ENCODE peak calls at places on chromosomes 4 and X, in six cellular contexts. S is NCI-H345, Q is astrocyte of the spinal cord, M is hepatic stellate cell, F is NCI-H460, J is HepG2. P is an unnamed sample.

GRCh38 chr4:3402409-3403103 is 39.2 kb upstream of the HGFAC start:
- DNase-seq in S (no peak), Q (peak), M (peak), F (no peak), J (no peak), P (no peak)

GRCh38 chr4:94365304-94365703 is 22.7 kb upstream of the HPGDS start:
- DNase-seq in S (no peak), Q (peak), M (no peak), F (no peak), J (no peak), P (no peak)

GRCh38 chr4:155906554-155907247 is 3.2 kb downstream of the TDO2 start:
- DNase-seq in S (no peak), Q (peak), M (peak), F (no peak), J (no peak), P (no peak)

GRCh38 chr4:159178147-159178541 is 75.3 kb downstream of the RAPGEF2 start:
- DNase-seq in S (no peak), Q (peak), M (no peak), F (no peak), J (peak), P (no peak)

GRCh38 chr4:65033899-65034298 is 624.6 kb upstream of the TECRL start:
- DNase-seq in S (no peak), Q (peak), M (no peak), F (no peak), J (no peak), P (no peak)

GRCh38 chr4:17232575-17233253 is 279.2 kb downstream of the QDPR start:
- DNase-seq in S (no peak), Q (peak), M (peak), F (no peak), J (no peak), P (no peak)

GRCh38 chrX:40152173-40152705 is 54.5 kb upstream of the BCOR start:
- DNase-seq in S (peak), Q (no peak), M (no peak), F (no peak), J (no peak), P (no peak)

GRCh38 chr4:106048250-106048931 is 153.1 kb downstream of the NPNT start:
- DNase-seq in S (no peak), Q (peak), M (no peak), F (no peak), J (no peak), P (no peak)

GRCh38 chrX:65821721-65822496 is 154.5 kb downstream of the MSN start:
- DNase-seq in S (no peak), Q (no peak), M (no peak), F (no peak), J (no peak), P (no peak)

GRCh38 chrX:129961180-129962083 is 21.0 kb upstream of the BCORL1 start:
- DNase-seq in S (peak), Q (no peak), M (no peak), F (peak), J (peak), P (no peak)

GRCh38 chr4:122798101-122798500 is 28.5 kb upstream of the FGF2 start:
- DNase-seq in S (peak), Q (peak), M (peak), F (peak), J (peak), P (no peak)

GRCh38 chrX:54447461-54447860 is 7.3 kb downstream of the TSR2 start:
- DNase-seq in S (no peak), Q (no peak), M (peak), F (no peak), J (no peak), P (no peak)

GRCh38 chr4:133347409-133347808 is 198.3 kb downstream of the PCDH10 start:
- DNase-seq in S (no peak), Q (no peak), M (no peak), F (no peak), J (no peak), P (no peak)

GRCh38 chr4:56307423-56307822 is 79.9 kb downstream of the AASDH start:
- DNase-seq in S (no peak), Q (no peak), M (no peak), F (no peak), J (no peak), P (no peak)

GRCh38 chrX:24395775-24396174 is 35.3 kb downstream of the SUPT20HL1 start:
- DNase-seq in S (peak), Q (peak), M (peak), F (peak), J (peak), P (peak)

GRCh38 chr4:77959566-77960338 is 97.1 kb downstream of the MRPL1 start:
- DNase-seq in S (peak), Q (peak), M (peak), F (peak), J (peak), P (peak)

GRCh38 chrX:136586386-136586785 is 54.4 kb downstream of the VGLL1 start:
- DNase-seq in S (no peak), Q (peak), M (no peak), F (peak), J (no peak), P (no peak)

GRCh38 chr4:11722218-11722617 is 293.5 kb upstream of the HS3ST1 start:
- DNase-seq in S (no peak), Q (no peak), M (no peak), F (no peak), J (no peak), P (no peak)

GRCh38 chr4:7721984-7722551 is 217.6 kb downstream of the AFAP1 start:
- DNase-seq in S (no peak), Q (no peak), M (peak), F (no peak), J (no peak), P (no peak)

GRCh38 chr4:109207060-109207459 is 95.4 kb downstream of the COL25A1 start:
- DNase-seq in S (no peak), Q (peak), M (no peak), F (no peak), J (no peak), P (peak)

GRCh38 chr4:168221298-168221697 is 97.3 kb downstream of the DDX60 start:
- DNase-seq in S (peak), Q (peak), M (no peak), F (no peak), J (no peak), P (no peak)

GRCh38 chrX:40996886-40997530 is 88.2 kb upstream of the USP9X start:
- DNase-seq in S (no peak), Q (peak), M (peak), F (peak), J (peak), P (no peak)

GRCh38 chrX:20285513-20285912 is 18.8 kb upstream of the RPS6KA3 start:
- DNase-seq in S (no peak), Q (no peak), M (no peak), F (no peak), J (no peak), P (no peak)

GRCh38 chr4:142901166-142901662 is 55.1 kb upstream of the INPP4B start:
- DNase-seq in S (peak), Q (no peak), M (peak), F (no peak), J (no peak), P (no peak)

GRCh38 chr4:85842540-85842939 is 367.6 kb downstream of the ARHGAP24 start:
- DNase-seq in S (no peak), Q (peak), M (no peak), F (no peak), J (no peak), P (no peak)

GRCh38 chrX:20653070-20653469 is 386.4 kb upstream of the RPS6KA3 start:
- DNase-seq in S (no peak), Q (no peak), M (no peak), F (no peak), J (no peak), P (no peak)

GRCh38 chr4:151675366-151676060 is 85.3 kb downstream of the GATB start:
- DNase-seq in S (no peak), Q (no peak), M (no peak), F (no peak), J (no peak), P (no peak)

GRCh38 chr4:153684182-153685073 is at the start of gene TLR2:
- DNase-seq in S (peak), Q (no peak), M (peak), F (no peak), J (no peak), P (no peak)

GRCh38 chr4:176191974-176192373 is 3.4 kb downstream of the SPATA4 start:
- DNase-seq in S (peak), Q (peak), M (peak), F (no peak), J (no peak), P (no peak)